ENCODE peak calls at places on chromosomes 16 and 17, in five cellular contexts. One of them, this sample, is unnamed.

GRCh38 chr17:21278304-21279197 is 6.0 kb upstream of the MAP2K3 start:
- DNase-seq in NCI-H1436: no peak
- DNase-seq in type B pancreatic cell: no peak
- DNase-seq in hypothalamus: no peak
- DNase-seq in HFFc6: no peak
- DNase-seq in this sample: peak

GRCh38 chr17:60563743-60564142 is 36.2 kb upstream of the PPM1D start:
- DNase-seq in NCI-H1436: no peak
- DNase-seq in type B pancreatic cell: no peak
- DNase-seq in hypothalamus: no peak
- DNase-seq in HFFc6: no peak
- DNase-seq in this sample: peak

GRCh38 chr16:70686376-70687171 is 721 bp upstream of the MTSS2 start:
- DNase-seq in NCI-H1436: no peak
- DNase-seq in type B pancreatic cell: no peak
- DNase-seq in hypothalamus: no peak
- DNase-seq in HFFc6: no peak
- DNase-seq in this sample: no peak

GRCh38 chr16:14151256-14152030 is 80.3 kb downstream of the MRTFB start:
- DNase-seq in NCI-H1436: no peak
- DNase-seq in type B pancreatic cell: no peak
- DNase-seq in hypothalamus: no peak
- DNase-seq in HFFc6: no peak
- DNase-seq in this sample: no peak

GRCh38 chr17:43530303-43531081 is 15.6 kb downstream of the ETV4 start:
- DNase-seq in NCI-H1436: peak
- DNase-seq in type B pancreatic cell: peak
- DNase-seq in hypothalamus: no peak
- DNase-seq in HFFc6: peak
- DNase-seq in this sample: peak

GRCh38 chr17:4364622-4365041 is 1.8 kb downstream of the UBE2G1 start:
- DNase-seq in NCI-H1436: no peak
- DNase-seq in type B pancreatic cell: no peak
- DNase-seq in hypothalamus: no peak
- DNase-seq in HFFc6: no peak
- DNase-seq in this sample: no peak

GRCh38 chr17:80463784-80464400 is 12.5 kb downstream of the NPTX1 start:
- DNase-seq in NCI-H1436: no peak
- DNase-seq in type B pancreatic cell: no peak
- DNase-seq in hypothalamus: no peak
- DNase-seq in HFFc6: no peak
- DNase-seq in this sample: no peak

GRCh38 chr17:44187131-44187899 is 543 bp downstream of the TMUB2 start:
- DNase-seq in NCI-H1436: peak
- DNase-seq in type B pancreatic cell: no peak
- DNase-seq in hypothalamus: peak
- DNase-seq in HFFc6: peak
- DNase-seq in this sample: peak

GRCh38 chr17:80464486-80464885 is 11.9 kb downstream of the NPTX1 start:
- DNase-seq in NCI-H1436: no peak
- DNase-seq in type B pancreatic cell: no peak
- DNase-seq in hypothalamus: no peak
- DNase-seq in HFFc6: no peak
- DNase-seq in this sample: no peak

This sample was measured in epithelial cell of esophagus.